ENCODE peak calls at places on chromosomes 7 and 10, in eight cellular contexts. P is A549, O is dorsolateral prefrontal cortex, C is GM23338, F is cardiac fibroblast, U is HFF-Myc, L is IMR-90, J is right atrium auricular region. I is an unnamed sample.

GRCh38 chr10:55400075-55400474 is 599.0 kb upstream of the PCDH15 start:
- DNase-seq in P (no peak), O (no peak), C (no peak), F (peak), U (no peak), L (no peak), J (no peak), I (no peak)

GRCh38 chr10:126064512-126064911 is 168.1 kb downstream of the FANK1 start:
- DNase-seq in P (no peak), O (no peak), C (no peak), F (no peak), U (no peak), L (no peak), J (no peak), I (no peak)

GRCh38 chr7:140031364-140031763 is 31.4 kb downstream of the PARP12 start:
- DNase-seq in P (no peak), O (no peak), C (no peak), F (no peak), U (peak), L (no peak), J (no peak), I (no peak)

GRCh38 chr10:103888113-103888841 is 29.7 kb downstream of the STN1 start:
- DNase-seq in P (peak), O (no peak), C (peak), F (peak), U (no peak), L (peak), J (peak), I (peak)

GRCh38 chr10:12605580-12606405 is 256.4 kb downstream of the CAMK1D start:
- DNase-seq in P (peak), O (peak), C (no peak), F (peak), U (peak), L (peak), J (peak), I (no peak)

GRCh38 chr7:42407311-42407710 is 170.3 kb upstream of the GLI3 start:
- DNase-seq in P (no peak), O (no peak), C (no peak), F (no peak), U (no peak), L (no peak), J (no peak), I (no peak)

GRCh38 chr7:4085937-4086691 is 596.0 kb upstream of the FOXK1 start:
- DNase-seq in P (no peak), O (no peak), C (no peak), F (no peak), U (no peak), L (no peak), J (no peak), I (no peak)

GRCh38 chr10:12333382-12334185 is 15.8 kb upstream of the CAMK1D start:
- DNase-seq in P (peak), O (peak), C (no peak), F (peak), U (peak), L (peak), J (peak), I (peak)

GRCh38 chr10:94997763-94998174 is 59.3 kb downstream of the CYP2C9 start:
- DNase-seq in P (no peak), O (no peak), C (peak), F (no peak), U (no peak), L (no peak), J (no peak), I (no peak)

GRCh38 chr7:3682028-3682712 is 381.1 kb downstream of the SDK1 start:
- DNase-seq in P (no peak), O (no peak), C (no peak), F (peak), U (no peak), L (no peak), J (no peak), I (no peak)

GRCh38 chr7:78007231-78007630 is 208.7 kb downstream of the PHTF2 start:
- DNase-seq in P (no peak), O (no peak), C (no peak), F (no peak), U (no peak), L (no peak), J (no peak), I (no peak)

GRCh38 chr7:85000973-85001372 is 185.9 kb downstream of the SEMA3D start:
- DNase-seq in P (no peak), O (no peak), C (peak), F (no peak), U (no peak), L (no peak), J (no peak), I (no peak)

GRCh38 chr10:122550427-122550826 is 10.1 kb upstream of the DMBT1 start:
- DNase-seq in P (no peak), O (no peak), C (no peak), F (no peak), U (no peak), L (no peak), J (no peak), I (no peak)

GRCh38 chr7:143433759-143434158 is 9.5 kb upstream of the TAS2R60 start:
- DNase-seq in P (no peak), O (no peak), C (no peak), F (no peak), U (no peak), L (no peak), J (no peak), I (no peak)

GRCh38 chr7:95433129-95433528 is 1.7 kb downstream of the PON2 start:
- DNase-seq in P (no peak), O (no peak), C (no peak), F (no peak), U (no peak), L (no peak), J (no peak), I (no peak)

GRCh38 chr7:158737064-158737695 is 32.6 kb upstream of the NCAPG2 start:
- DNase-seq in P (no peak), O (no peak), C (no peak), F (no peak), U (no peak), L (no peak), J (no peak), I (no peak)

GRCh38 chr7:139630643-139631519 is 107.4 kb downstream of the CLEC2L start:
- DNase-seq in P (no peak), O (no peak), C (no peak), F (no peak), U (no peak), L (no peak), J (no peak), I (no peak)

DNA sequence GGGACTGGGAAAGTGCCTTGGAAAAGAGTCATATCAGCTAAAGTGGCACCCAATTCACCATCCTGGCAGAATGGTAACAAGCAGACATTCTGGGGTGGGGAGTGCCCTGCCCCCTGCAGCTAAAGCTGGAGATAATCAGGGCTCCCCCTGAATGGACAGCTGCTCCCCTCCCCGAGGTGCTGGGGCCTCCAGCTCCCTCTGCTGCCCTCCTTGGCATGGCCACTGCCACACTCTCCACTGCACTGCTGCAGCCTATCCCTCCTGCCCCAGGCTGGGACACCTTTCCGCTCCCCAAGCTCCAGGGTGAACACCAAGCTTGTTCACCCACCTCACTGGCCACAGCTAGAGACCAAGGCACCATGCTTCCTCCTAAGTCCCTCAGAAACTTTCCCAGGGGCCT is 9.8 kb upstream of the PARD3 start:
- DNase-seq in P (peak), O (no peak), C (peak), F (no peak), U (no peak), L (no peak), J (no peak), I (no peak)
- TF ChIP-seq CTCF in P (peak), O (no peak), C (peak), F (peak), U (peak), L (peak), J (peak), I (peak)

DNA sequence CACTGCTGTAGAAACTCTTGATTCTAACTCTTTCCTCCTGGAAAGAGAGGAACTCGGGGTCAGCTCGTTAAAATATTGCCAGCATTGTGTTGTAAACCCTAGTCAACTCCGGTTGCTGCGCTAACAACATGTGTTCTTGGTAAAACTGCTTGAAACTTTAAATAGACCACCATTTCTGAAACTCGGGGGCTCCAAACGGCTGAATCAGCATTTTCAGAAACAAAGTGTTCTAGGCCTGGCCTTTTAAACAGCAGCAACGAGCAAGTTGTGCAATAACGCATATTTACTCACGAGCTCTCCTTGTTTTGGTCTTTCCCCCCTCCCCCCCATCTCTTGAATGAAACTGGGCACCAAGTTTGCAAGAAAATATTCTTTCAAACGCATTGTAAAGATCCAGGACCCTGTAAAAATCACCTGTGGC is 9.2 kb upstream of the GRB10 start:
- DNase-seq in P (peak), O (no peak), C (no peak), F (peak), U (no peak), L (peak), J (no peak), I (no peak)
- H3K4me3 ChIP-seq in P (peak), O (peak), C (peak), F (peak), U (peak), L (peak), J (peak), I (peak)

DNA sequence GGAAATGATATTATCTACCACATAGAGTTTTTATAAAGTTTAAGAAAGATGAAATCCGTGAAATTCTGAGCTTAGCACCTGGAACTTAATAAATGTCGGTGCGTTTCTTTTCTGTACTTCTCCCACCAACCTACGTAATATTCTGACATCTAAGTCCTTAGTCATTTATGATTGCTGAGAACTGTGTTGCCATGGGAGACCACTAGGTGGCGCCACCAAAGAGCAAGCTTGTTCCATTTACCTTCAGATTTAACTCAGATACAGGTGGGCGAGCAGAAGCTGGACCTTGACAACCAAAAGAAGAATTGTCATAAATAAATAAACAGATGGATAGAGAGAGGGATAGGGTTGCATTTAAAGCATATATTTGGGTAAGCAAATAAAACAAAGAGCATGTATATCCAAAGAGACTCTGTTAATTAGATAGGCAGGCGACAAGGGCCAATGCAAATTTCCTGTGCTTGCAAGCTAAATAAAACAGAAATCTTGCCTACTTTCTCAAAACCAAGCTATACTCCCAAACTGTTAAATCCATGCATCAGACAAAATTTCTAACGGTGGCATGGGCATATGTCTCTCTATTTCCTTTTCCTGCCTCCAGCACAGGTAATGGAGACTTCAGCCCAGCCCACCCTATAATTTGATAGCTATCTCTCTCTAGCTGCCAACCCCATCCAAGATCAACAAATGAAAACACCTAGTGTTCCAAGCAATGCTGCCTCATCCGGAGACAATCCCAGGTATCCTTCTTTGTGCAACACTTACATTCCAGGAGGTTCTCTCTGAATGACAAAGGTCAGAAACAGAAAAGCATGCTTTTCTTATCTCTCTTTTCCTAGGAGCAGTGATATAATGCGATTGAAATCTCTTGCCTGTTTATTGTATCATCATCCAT is 699.6 kb downstream of the INHBA start:
- DNase-seq in P (peak), O (peak), C (peak), F (peak), U (no peak), L (peak), J (no peak), I (no peak)
- TF ChIP-seq CTCF in P (peak), O (peak), C (peak), F (peak), U (peak), L (peak), J (peak), I (peak)

DNA sequence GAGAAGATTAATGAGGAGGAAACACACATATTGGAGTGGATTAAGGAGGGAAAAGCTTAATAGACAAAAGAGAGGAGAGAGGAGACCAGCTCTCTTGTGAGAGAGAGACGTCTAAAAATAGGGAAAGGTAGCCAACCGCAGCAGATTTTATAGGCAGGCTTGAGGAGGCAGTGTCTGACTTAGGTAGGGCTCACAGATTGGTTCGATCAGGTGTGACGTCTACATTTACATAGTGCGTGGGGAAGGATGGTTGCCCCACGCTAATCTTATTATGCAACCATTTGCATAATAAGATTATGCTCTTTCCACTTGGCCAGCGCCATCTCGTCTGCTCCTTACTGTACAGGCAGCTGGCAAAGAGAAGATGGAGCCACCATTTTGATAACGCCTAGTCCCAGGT is 122.0 kb downstream of the MARCHF5 start:
- DNase-seq in P (no peak), O (no peak), C (no peak), F (no peak), U (no peak), L (no peak), J (no peak), I (no peak)
- H3K4me3 ChIP-seq in P (no peak), O (no peak), C (no peak), F (no peak), U (no peak), L (no peak), J (no peak), I (no peak)

DNA sequence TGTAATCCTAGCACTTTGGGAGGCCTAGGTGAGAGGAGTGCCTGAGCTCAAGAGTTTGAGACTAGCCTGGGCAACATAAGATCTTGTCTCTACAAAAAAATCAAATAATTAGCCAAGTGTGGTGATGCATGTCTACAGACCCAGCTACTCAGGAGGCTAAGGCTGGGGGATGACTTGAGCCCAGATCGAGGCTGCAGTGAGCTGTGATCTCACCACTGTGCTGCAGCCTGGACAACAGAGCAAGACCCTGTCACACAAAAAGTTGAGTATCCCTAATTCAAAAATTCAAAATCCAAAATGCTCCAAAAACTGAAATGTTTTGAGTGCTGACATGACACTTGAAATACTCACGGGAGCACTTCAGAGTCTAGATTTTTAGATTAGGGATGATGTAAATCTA is 19.1 kb downstream of the KBTBD2 start:
- DNase-seq in P (no peak), O (no peak), C (no peak), F (no peak), U (no peak), L (no peak), J (no peak), I (no peak)
- TF ChIP-seq CTCF in P (no peak), O (no peak), C (no peak), F (no peak), U (no peak), L (no peak), J (no peak), I (no peak)

DNA sequence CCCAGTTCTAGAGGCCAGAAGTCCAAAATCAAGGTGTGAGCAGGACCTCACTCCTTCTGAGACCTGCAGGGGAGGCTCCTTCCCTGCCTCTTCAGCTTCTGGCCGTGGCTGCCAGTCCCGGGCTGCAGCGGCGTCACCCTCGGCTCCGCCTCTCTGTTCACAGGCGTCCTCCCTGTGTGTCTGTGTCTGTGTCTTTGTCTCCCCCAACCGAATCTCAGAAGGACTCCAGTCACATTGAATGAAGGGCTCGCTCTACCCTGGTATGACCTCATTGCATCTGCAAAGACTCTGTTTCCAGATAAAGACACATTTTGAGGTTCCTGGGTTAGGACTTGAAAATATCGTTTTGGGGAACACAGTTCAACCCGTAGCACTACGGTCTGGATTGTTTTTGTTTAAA is 33.1 kb upstream of the GALNT11 start:
- DNase-seq in P (peak), O (peak), C (peak), F (peak), U (peak), L (no peak), J (peak), I (no peak)
- H3K4me3 ChIP-seq in P (no peak), O (no peak), C (no peak), F (no peak), U (no peak), L (no peak), J (no peak), I (no peak)

DNA sequence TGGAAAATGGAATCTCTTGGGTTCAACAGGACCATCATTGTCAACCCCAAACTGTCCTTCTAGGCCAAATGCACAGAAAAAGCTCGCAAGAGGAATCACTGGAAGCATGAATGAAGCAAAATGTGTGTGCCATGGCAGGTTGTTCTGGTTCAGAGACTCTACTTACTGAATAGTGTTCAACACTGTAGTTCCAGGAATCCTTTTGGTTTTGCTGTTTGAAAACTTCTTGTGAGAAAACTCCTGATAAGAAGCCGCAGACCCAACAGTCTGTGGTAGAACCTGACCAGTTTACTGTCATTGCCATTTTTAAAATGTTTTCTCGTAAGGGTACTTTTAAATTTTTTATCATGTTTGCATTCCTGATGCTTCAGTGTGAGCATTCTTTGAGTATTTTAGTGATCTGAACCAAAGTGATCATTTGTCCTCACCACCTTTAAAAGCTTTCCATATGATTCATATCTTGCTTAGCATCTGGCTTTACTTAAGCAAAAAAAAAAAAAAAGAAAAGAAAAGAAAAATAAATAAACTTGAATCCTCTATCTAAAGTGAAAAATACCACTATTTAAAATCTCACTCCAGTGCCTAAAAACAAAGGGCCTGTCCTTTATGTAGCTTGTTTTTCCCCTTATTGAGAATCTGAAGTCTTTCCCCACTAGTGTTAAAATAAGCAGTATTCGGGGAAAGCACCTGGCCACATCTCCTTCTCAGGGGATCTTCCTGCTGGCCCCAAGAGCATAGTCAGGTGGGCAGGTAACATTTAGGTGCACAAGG is 92.4 kb downstream of the WNT2 start:
- DNase-seq in P (no peak), O (no peak), C (no peak), F (peak), U (no peak), L (peak), J (no peak), I (peak)
- TF ChIP-seq CTCF in P (no peak), O (no peak), C (no peak), F (no peak), U (no peak), L (no peak), J (no peak), I (no peak)

GRCh38 chr10:96089670-96090462 is 40.2 kb upstream of the ZNF518A start:
- DNase-seq in P (peak), O (peak), C (peak), F (peak), U (peak), L (peak), J (peak), I (peak)
- H3K4me3 ChIP-seq in P (peak), O (peak), C (peak), F (peak), U (peak), L (peak), J (peak), I (peak)